ENCODE peak calls at places on chromosome 22, in four cellular contexts. A is fibroblast of mammary gland, P is retinal pigment epithelial cell, H is fibroblast of the aortic adventitia. E is an unnamed sample.

GRCh38 chr22:50620861-50621490 is 7.0 kb downstream of the ARSA start:
- DNase-seq in H (no peak), P (no peak), A (peak), E (peak)

GRCh38 chr22:44576311-44577260 is 78.6 kb upstream of the RTL6 start:
- DNase-seq in H (no peak), A (no peak), P (no peak), E (no peak)

GRCh38 chr22:33923033-33923432 is 2.8 kb upstream of the LARGE1 start:
- DNase-seq in H (peak), P (no peak), A (no peak), E (no peak)

GRCh38 chr22:32796865-32797573 is 4.5 kb upstream of the TIMP3 start:
- DNase-seq in H (peak), P (no peak), A (peak), E (peak)

GRCh38 chr22:38843201-38843715 is 570 bp downstream of the NPTXR start:
- DNase-seq in A (peak), P (peak), H (peak), E (peak)

GRCh38 chr22:27630754-27631153 is 170.8 kb downstream of the MN1 start:
- DNase-seq in P (no peak), H (no peak), A (no peak), E (no peak)

GRCh38 chr22:41302016-41302767 is 867 bp downstream of the ZC3H7B start:
- DNase-seq in A (no peak), P (no peak), H (peak), E (no peak)

GRCh38 chr22:49323751-49324415 is 503.8 kb downstream of the BRD1 start:
- DNase-seq in A (no peak), H (no peak), P (no peak), E (no peak)

GRCh38 chr22:25183959-25184619 is 15.6 kb upstream of the CRYBB3 start:
- DNase-seq in P (no peak), A (no peak), H (no peak), E (no peak)

GRCh38 chr22:45131749-45132148 is 32.0 kb upstream of the NUP50 start:
- DNase-seq in P (no peak), H (no peak), A (no peak), E (no peak)

GRCh38 chr22:32561756-32562155 is 87.1 kb downstream of the FBXO7 start:
- DNase-seq in P (no peak), H (no peak), A (no peak), E (no peak)

GRCh38 chr22:49951001-49951677 is 9.4 kb upstream of the PIM3 start:
- DNase-seq in H (peak), A (peak), P (no peak), E (peak)

GRCh38 chr22:28017859-28018258 is 98.8 kb upstream of the PITPNB start:
- DNase-seq in P (no peak), A (no peak), H (no peak), E (no peak)

DNA sequence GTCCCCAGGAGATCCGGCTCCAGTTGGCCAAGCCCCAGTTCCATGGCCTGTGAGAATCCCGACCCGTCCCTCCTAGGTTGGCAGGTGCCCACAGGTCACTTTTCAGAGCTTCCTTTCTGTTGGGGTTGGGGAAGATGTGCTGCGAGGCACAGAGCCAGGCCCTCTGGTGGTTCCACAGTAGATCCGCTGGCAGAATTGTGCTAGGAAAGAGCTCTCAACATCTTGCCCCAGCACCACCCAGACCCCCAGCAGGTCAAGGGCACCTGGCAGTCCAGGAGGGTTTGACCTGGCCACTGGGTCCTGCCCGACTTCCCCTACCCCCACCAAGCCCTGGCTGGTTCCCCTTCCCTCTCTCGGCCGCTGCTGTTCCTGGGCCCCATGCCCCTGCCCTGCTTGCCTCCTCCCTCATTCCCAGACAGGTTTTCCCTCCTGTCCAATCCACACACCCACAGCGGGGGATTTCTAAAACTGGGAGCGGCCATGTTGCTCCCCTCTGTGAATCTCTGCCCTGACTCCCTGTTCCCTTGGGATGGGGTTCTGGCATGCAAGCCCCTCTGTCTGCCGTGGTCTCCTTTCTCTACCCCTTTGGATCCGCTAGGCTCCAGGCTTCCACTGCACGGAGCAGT is 26.2 kb upstream of the GCAT start:
- DNase-seq in P (no peak), H (peak), A (peak), E (no peak)
- TF ChIP-seq CTCF in P (peak), H (peak), A (peak), E (peak)

GRCh38 chr22:23216331-23217170 is 36.2 kb downstream of the BCR start:
- DNase-seq in P (no peak), H (no peak), A (no peak), E (no peak)
- H3K4me3 ChIP-seq in P (no peak), H (no peak), A (no peak), E (no peak)

GRCh38 chr22:31496007-31496734 is at the start of gene SFI1:
- DNase-seq in H (peak), A (peak), P (peak), E (peak)
- TF ChIP-seq CTCF in H (peak), A (peak), P (peak), E (peak)

GRCh38 chr22:46824348-46824909 is 62.0 kb downstream of the TBC1D22A start:
- DNase-seq in H (no peak), P (no peak), A (no peak), E (no peak)

GRCh38 chr22:46825145-46825544 is 62.7 kb downstream of the TBC1D22A start:
- DNase-seq in P (no peak), A (no peak), H (peak), E (no peak)

GRCh38 chr22:46823248-46823647 is 60.8 kb downstream of the TBC1D22A start:
- DNase-seq in P (no peak), A (no peak), H (no peak), E (no peak)

GRCh38 chr22:46826438-46826837 is 64.0 kb downstream of the TBC1D22A start:
- DNase-seq in A (no peak), H (no peak), P (no peak), E (no peak)

DNA sequence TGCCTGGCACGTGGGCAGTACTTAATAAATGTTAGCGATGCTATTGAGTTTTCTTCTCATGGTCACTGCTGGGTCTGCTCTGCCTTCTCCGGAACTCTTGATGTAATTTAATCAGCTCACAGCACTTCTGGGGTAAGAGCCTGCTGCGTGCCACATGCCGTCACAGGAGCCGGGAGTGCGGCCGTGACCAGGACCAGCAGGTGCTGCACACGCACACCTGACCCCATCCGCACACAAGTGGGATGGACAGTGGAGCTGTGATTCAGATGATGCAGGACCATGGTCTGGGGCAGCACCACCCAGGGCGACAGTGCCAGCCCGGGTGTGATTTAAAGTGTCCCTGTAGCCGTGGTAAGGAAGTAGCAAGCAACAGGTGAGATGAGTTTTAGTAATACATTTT is 61.2 kb downstream of the TBC1D22A start:
- DNase-seq in A (no peak), P (no peak), H (no peak), E (no peak)
- H3K4me3 ChIP-seq in A (no peak), P (no peak), H (no peak), E (no peak)

DNA sequence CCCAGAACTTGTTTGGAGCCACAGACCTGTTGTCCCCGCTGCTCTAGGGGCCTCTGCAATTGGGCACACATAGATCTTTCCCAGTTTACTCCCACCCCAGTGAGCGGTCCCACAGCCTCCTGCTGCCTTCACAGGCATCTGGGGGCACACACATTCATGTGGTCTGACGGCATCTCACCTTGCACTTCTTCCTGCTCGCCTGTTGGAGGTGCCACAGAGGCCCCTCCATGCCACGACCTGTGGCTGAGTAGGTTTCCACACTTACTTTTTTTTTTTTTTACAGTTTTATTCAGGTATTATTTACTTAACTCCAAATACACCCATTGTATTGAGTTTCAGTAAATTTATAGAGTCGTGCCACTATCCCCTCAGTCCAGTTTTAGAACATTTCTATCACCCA is 68.9 kb upstream of the SEPTIN5 start:
- DNase-seq in A (no peak), H (no peak), P (no peak), E (no peak)
- TF ChIP-seq CTCF in A (no peak), H (no peak), P (no peak), E (no peak)

GRCh38 chr22:22584722-22585121 is 25.7 kb upstream of the PRAME start:
- DNase-seq in H (no peak), A (no peak), P (no peak), E (no peak)

GRCh38 chr22:22587577-22588188 is 28.6 kb upstream of the PRAME start:
- DNase-seq in H (no peak), A (no peak), P (no peak), E (no peak)

GRCh38 chr22:22579869-22580604 is 21.0 kb upstream of the PRAME start:
- DNase-seq in H (no peak), P (no peak), A (no peak), E (no peak)

GRCh38 chr22:22578702-22579424 is 19.8 kb upstream of the PRAME start:
- DNase-seq in P (peak), H (peak), A (peak), E (peak)

DNA sequence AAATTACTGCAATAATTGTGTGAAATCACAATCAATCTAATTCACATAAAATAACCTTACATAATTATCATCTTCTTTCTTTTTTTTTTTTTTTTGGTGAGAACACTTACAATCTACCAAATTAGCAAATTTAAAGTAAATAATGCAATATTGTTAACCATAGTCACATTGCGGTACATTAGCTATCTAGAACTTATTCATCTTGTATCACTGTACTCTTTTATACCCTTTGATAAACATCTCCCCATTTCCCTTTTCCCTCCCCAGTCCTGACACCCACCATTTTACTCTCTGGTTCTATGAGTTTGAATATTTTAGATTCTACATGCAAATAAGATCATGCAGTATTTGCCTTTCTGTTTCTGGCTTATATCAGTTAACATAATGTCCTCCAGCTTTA is 24.0 kb upstream of the PRAME start:
- DNase-seq in A (no peak), P (no peak), H (no peak), E (no peak)
- H3K4me3 ChIP-seq in A (no peak), P (no peak), H (no peak), E (no peak)

GRCh38 chr22:29596408-29596807 is 7.0 kb upstream of the NF2 start:
- DNase-seq in P (no peak), H (no peak), A (no peak), E (no peak)
- TF ChIP-seq CTCF in P (no peak), H (no peak), A (no peak), E (no peak)

GRCh38 chr22:21766933-21767462 is 31.4 kb upstream of the YPEL1 start:
- DNase-seq in H (no peak), A (no peak), P (no peak), E (no peak)
- H3K4me3 ChIP-seq in H (no peak), A (no peak), P (no peak), E (no peak)

E was measured in astrocyte of the spinal cord.